ENCODE peak calls at places on chromosomes 13 and 19, in four cellular contexts. I is hepatic stellate cell, Z is ELR, W is astrocyte of the spinal cord. H is an unnamed sample.

GRCh38 chr13:69617587-69617986 is 490.0 kb upstream of the ATXN8OS start:
- DNase-seq in I (no peak), Z (no peak), W (no peak), H (no peak)

GRCh38 chr13:56015919-56016318 is 1124.8 kb upstream of the PRR20A start:
- DNase-seq in Z (no peak), I (no peak), W (no peak), H (no peak)

GRCh38 chr19:52464798-52465470 is 11.6 kb downstream of the ZNF578 start:
- DNase-seq in Z (no peak), W (no peak), I (no peak), H (no peak)

GRCh38 chr13:72151241-72151640 is 284.2 kb upstream of the DACH1 start:
- DNase-seq in Z (peak), I (no peak), W (peak), H (peak)

GRCh38 chr13:114124921-114125320 is 7.5 kb downstream of the RASA3 start:
- DNase-seq in Z (peak), I (peak), W (peak), H (peak)

GRCh38 chr19:3551808-3552095 is 5.6 kb downstream of the MFSD12 start:
- DNase-seq in Z (no peak), I (no peak), W (no peak), H (no peak)

GRCh38 chr13:19586904-19587634 is 25.7 kb upstream of the TPTE2 start:
- DNase-seq in Z (peak), W (peak), I (no peak), H (peak)

GRCh38 chr13:39415403-39415802 is 187.6 kb downstream of the LHFPL6 start:
- DNase-seq in W (peak), Z (peak), I (peak), H (peak)

GRCh38 chr13:114152831-114153371 is 20.5 kb upstream of the RASA3 start:
- DNase-seq in W (no peak), I (no peak), Z (no peak), H (peak)